ENCODE peak calls at places on chromosomes 7 and 10, in eight cellular contexts. R is kidney epithelial cell, G is upper lobe of left lung, S is right atrium auricular region, W is AG04450, C is tibial nerve, Y is GM23338, K is astrocyte of the cerebellum. O is an unnamed sample.

GRCh38 chr7:40804477-40805215 is 669.8 kb downstream of the SUGCT start:
- DNase-seq in R (no peak), G (no peak), S (no peak), W (no peak), C (no peak), Y (no peak), K (no peak), O (peak; percentile 83)

GRCh38 chr7:121755286-121755685 is 117.7 kb upstream of the PTPRZ1 start:
- DNase-seq in R (no peak), G (no peak), S (no peak), W (no peak), C (no peak), Y (no peak), K (no peak), O (no peak)

GRCh38 chr7:150955519-150956394 is 22.4 kb downstream of the KCNH2 start:
- DNase-seq in R (no peak), G (peak; percentile 84), S (no peak), W (no peak), C (no peak), Y (peak; percentile 65), K (no peak), O (no peak)

GRCh38 chr10:126749030-126749655 is 78.7 kb upstream of the C10orf90 start:
- DNase-seq in R (peak; percentile 21), G (no peak), S (peak; percentile 77), W (peak; percentile 58), C (peak; percentile 18), Y (peak; percentile 92), K (peak; percentile 78), O (peak; percentile 52)

GRCh38 chr7:139563856-139564255 is 40.4 kb downstream of the CLEC2L start:
- DNase-seq in R (no peak), G (no peak), S (no peak), W (no peak), C (no peak), Y (no peak), K (no peak), O (no peak)

GRCh38 chr10:100710151-100710871 is 35.1 kb upstream of the PAX2 start:
- DNase-seq in R (no peak), G (peak; percentile 84), S (no peak), W (no peak), C (no peak), Y (peak; percentile 57), K (no peak), O (no peak)

GRCh38 chr7:16592395-16592794 is 53.2 kb downstream of the ANKMY2 start:
- DNase-seq in R (no peak), G (no peak), S (no peak), W (no peak), C (no peak), Y (no peak), K (no peak), O (no peak)

GRCh38 chr7:85806321-85806720 is 619.5 kb upstream of the SEMA3D start:
- DNase-seq in R (no peak), G (no peak), S (no peak), W (no peak), C (no peak), Y (peak; percentile 61), K (no peak), O (no peak)

DNA sequence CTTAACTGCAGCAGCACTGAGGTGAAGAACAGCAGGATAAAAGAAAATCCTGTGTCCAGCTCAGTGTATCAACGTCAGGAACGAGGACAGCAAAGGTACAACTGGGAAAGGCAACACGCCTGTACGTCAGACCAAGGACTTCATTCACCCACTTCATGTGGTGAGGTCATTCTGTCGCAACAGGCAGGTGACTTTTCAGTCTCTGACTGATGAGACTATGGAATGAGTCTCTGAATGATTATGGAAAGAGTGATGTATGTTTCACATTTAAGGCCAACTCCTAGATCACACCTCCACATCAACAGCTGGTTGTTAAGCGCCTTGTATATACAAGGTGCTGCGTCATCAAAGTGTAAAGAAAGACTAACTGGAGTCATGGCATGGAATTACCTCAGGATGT is 297.6 kb upstream of the SP8 start:
- DNase-seq in R (no peak), G (no peak), S (no peak), W (no peak), C (no peak), Y (no peak), K (no peak), O (no peak)
- TF ChIP-seq CTCF in R (no peak), G (no peak), S (no peak), W (no peak), C (no peak), Y (no peak), K (no peak), O (no peak)

GRCh38 chr7:50664461-50664922 is 99.3 kb upstream of the DDC start:
- DNase-seq in R (peak; percentile 72), G (peak; percentile 61), S (no peak), W (no peak), C (no peak), Y (no peak), K (peak; percentile 72), O (no peak)

GRCh38 chr7:50667338-50667737 is 102.1 kb upstream of the DDC start:
- DNase-seq in R (no peak), G (no peak), S (no peak), W (no peak), C (no peak), Y (no peak), K (no peak), O (no peak)

GRCh38 chr7:50664937-50665336 is 99.7 kb upstream of the DDC start:
- DNase-seq in R (no peak), G (no peak), S (no peak), W (no peak), C (no peak), Y (no peak), K (no peak), O (no peak)

GRCh38 chr7:50666124-50666496 is 100.9 kb upstream of the DDC start:
- DNase-seq in R (no peak), G (no peak), S (no peak), W (no peak), C (no peak), Y (no peak), K (no peak), O (no peak)

DNA sequence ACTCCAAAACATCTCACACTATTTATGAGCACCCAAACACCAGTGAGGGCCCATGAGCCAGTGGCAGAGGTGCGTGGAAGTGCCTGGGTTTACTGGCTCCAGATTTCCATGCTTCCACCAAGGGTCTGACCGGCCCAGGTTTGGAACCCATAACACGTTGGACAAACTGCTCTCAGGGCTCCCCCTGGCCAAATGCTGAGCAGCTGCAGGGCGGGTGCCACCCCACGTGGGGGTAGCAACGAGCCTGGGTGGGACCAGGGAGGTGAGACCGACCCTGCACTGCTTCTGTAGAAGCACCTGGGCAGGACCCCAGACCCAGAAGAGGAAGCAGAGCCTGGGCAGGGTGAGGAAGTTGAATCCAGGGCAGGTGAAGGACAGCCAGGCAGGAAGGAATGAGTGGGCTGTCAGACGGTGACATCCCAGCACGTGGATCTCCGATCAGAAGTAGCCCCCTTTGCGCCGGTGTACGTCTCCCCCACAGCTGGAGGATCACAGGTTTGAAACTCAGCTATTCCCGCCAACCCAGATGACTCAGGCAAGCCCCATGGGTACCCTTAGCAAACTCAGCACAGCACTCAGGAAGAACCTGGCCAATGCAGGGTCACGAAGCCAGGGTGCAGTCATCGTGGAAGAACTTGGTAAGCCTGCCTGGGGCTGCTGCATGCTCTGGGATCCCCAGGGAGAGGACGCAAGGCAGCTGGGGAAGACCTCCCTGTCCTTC is 100.4 kb upstream of the DDC start:
- DNase-seq in R (no peak), G (peak; percentile 22), S (no peak), W (no peak), C (no peak), Y (no peak), K (no peak), O (no peak)
- TF ChIP-seq CTCF in R (no peak), G (no peak), S (no peak), W (no peak), C (no peak), Y (no peak), K (no peak), O (no peak)

GRCh38 chr10:88833156-88833555 is 18.5 kb downstream of the ANKRD22 start:
- DNase-seq in R (no peak), G (no peak), S (no peak), W (no peak), C (no peak), Y (no peak), K (no peak), O (no peak)

GRCh38 chr10:88838766-88839165 is 12.9 kb downstream of the ANKRD22 start:
- DNase-seq in R (no peak), G (no peak), S (no peak), W (no peak), C (no peak), Y (peak; percentile 47), K (no peak), O (no peak)

GRCh38 chr10:88833722-88834121 is 17.9 kb downstream of the ANKRD22 start:
- DNase-seq in R (no peak), G (no peak), S (no peak), W (no peak), C (no peak), Y (no peak), K (no peak), O (no peak)

GRCh38 chr10:88835095-88835909 is 16.3 kb downstream of the ANKRD22 start:
- DNase-seq in R (peak; percentile 38), G (no peak), S (peak; percentile 82), W (peak; percentile 75), C (peak; percentile 70), Y (peak; percentile 86), K (peak; percentile 81), O (peak; percentile 69)

GRCh38 chr10:88835910-88836221 is 15.8 kb downstream of the ANKRD22 start:
- DNase-seq in R (no peak), G (no peak), S (no peak), W (no peak), C (no peak), Y (no peak), K (no peak), O (no peak)
- TF ChIP-seq CTCF in R (no peak), G (peak; percentile 6), S (no peak), W (no peak), C (no peak), Y (no peak), K (no peak), O (no peak)

GRCh38 chr7:66075590-66076458 is at the start of gene ASL:
- DNase-seq in R (peak; percentile 51), G (peak; percentile 98), S (peak; percentile 91), W (peak; percentile 57), C (peak; percentile 90), Y (peak; percentile 97), K (peak; percentile 58), O (peak; percentile 57)
- TF ChIP-seq CTCF in R (no peak), G (no peak), S (no peak), W (peak; percentile 14), C (peak; percentile 30), Y (no peak), K (no peak), O (no peak)

GRCh38 chr10:18594574-18595156 is 56.7 kb downstream of the NSUN6 start:
- DNase-seq in R (no peak), G (no peak), S (no peak), W (no peak), C (no peak), Y (peak; percentile 51), K (no peak), O (no peak)
- TF ChIP-seq CTCF in R (peak; percentile 31), G (no peak), S (no peak), W (peak; percentile 37), C (no peak), Y (peak; percentile 87), K (no peak), O (peak; percentile 11)

GRCh38 chr10:24723788-24724380 is at the start of gene ARHGAP21:
- DNase-seq in R (no peak), G (peak; percentile 93), S (peak; percentile 69), W (no peak), C (peak; percentile 56), Y (peak; percentile 63), K (no peak), O (no peak)
- TF ChIP-seq CTCF in R (no peak), G (no peak), S (no peak), W (no peak), C (no peak), Y (peak; percentile 17), K (no peak), O (no peak)

O was measured in AG09319.